ENCODE peak calls at places on chromosomes 6 and 20, in ten cellular contexts. J is cardiac fibroblast, I is fibroblast of lung, Z is left lung, O is bronchial epithelial cell, N is small intestine, F is fibroblast of mammary gland, S is GM23248, A is ovary, Y is right cardiac atrium. E is an unnamed sample.

GRCh38 chr20:43389231-43389630 is 68.5 kb upstream of the SRSF6 start:
- DNase-seq in S (peak), Z (peak), N (no peak), A (no peak), F (peak), O (no peak), Y (peak), J (no peak), I (no peak), E (no peak)

GRCh38 chr6:125888989-125889656 is 67.4 kb upstream of the HINT3 start:
- DNase-seq in A (no peak), F (peak), S (peak), J (peak), I (peak), O (peak), N (peak), Y (no peak), Z (no peak), E (peak)

GRCh38 chr20:51456511-51457280 is 85.8 kb downstream of the NFATC2 start:
- DNase-seq in A (peak), I (peak), N (peak), Z (peak), S (peak), J (peak), O (peak), F (peak), Y (peak), E (peak)

GRCh38 chr6:11702796-11703130 is 75.8 kb downstream of the ADTRP start:
- DNase-seq in Z (no peak), J (no peak), I (no peak), Y (no peak), N (peak), O (no peak), S (no peak), F (no peak), A (no peak), E (no peak)

GRCh38 chr6:108746841-108747575 is 101.2 kb upstream of the ARMC2 start:
- DNase-seq in Y (no peak), F (no peak), A (no peak), N (no peak), J (no peak), I (no peak), S (no peak), O (no peak), Z (no peak), E (no peak)

GRCh38 chr6:110541701-110542309 is 65.4 kb upstream of the SLC22A16 start:
- DNase-seq in F (peak), I (no peak), A (no peak), Y (no peak), O (no peak), Z (no peak), J (no peak), S (no peak), N (no peak), E (no peak)

GRCh38 chr20:32623667-32624157 is 38.6 kb upstream of the NOL4L start:
- DNase-seq in Z (no peak), Y (peak), I (no peak), A (no peak), N (no peak), J (no peak), S (no peak), O (no peak), F (no peak), E (no peak)

GRCh38 chr6:141884850-141885249 is 247.9 kb upstream of the GJE1 start:
- DNase-seq in I (no peak), O (no peak), S (no peak), N (no peak), J (no peak), F (no peak), Z (no peak), Y (no peak), A (no peak), E (no peak)

GRCh38 chr6:28922841-28923317 is 906 bp downstream of the TRIM27 start:
- DNase-seq in F (peak), J (peak), A (peak), N (no peak), Z (peak), S (peak), I (peak), Y (no peak), O (peak), E (peak)

GRCh38 chr6:166691741-166692140 is 64.7 kb upstream of the RPS6KA2 start:
- DNase-seq in Y (no peak), I (no peak), N (no peak), Z (no peak), J (no peak), S (no peak), F (no peak), O (no peak), A (no peak), E (no peak)

GRCh38 chr20:48875914-48876240 is 45.6 kb upstream of the ARFGEF2 start:
- DNase-seq in O (peak), Z (no peak), F (peak), Y (no peak), N (no peak), A (no peak), I (peak), J (peak), S (peak), E (no peak)

GRCh38 chr6:169960891-169961611 is 209.6 kb downstream of the ERMARD start:
- DNase-seq in O (no peak), S (peak), Y (no peak), F (no peak), A (no peak), N (no peak), I (no peak), J (no peak), Z (no peak), E (no peak)

GRCh38 chr6:1763411-1763810 is 153.7 kb downstream of the FOXC1 start:
- DNase-seq in N (no peak), I (no peak), O (peak), J (no peak), A (no peak), S (no peak), F (no peak), Z (no peak), Y (no peak), E (peak)

GRCh38 chr6:142297996-142298753 is 3.6 kb upstream of the ADGRG6 start:
- DNase-seq in S (peak), N (no peak), J (peak), I (peak), Y (no peak), Z (no peak), A (no peak), O (peak), F (peak), E (peak)

GRCh38 chr6:138538390-138539031 is 39.2 kb upstream of the NHSL1 start:
- DNase-seq in F (peak), J (peak), N (no peak), S (peak), Z (no peak), O (no peak), A (no peak), I (peak), Y (peak), E (no peak)

GRCh38 chr6:132811276-132811675 is 3.1 kb upstream of the RPS12 start:
- DNase-seq in J (peak), A (no peak), F (peak), S (no peak), N (peak), I (peak), Y (no peak), Z (no peak), O (no peak), E (no peak)

GRCh38 chr6:108598316-108598863 is 37.7 kb downstream of the FOXO3 start:
- DNase-seq in N (no peak), I (peak), Z (no peak), J (peak), A (no peak), F (peak), O (peak), Y (no peak), S (peak), E (no peak)

DNA sequence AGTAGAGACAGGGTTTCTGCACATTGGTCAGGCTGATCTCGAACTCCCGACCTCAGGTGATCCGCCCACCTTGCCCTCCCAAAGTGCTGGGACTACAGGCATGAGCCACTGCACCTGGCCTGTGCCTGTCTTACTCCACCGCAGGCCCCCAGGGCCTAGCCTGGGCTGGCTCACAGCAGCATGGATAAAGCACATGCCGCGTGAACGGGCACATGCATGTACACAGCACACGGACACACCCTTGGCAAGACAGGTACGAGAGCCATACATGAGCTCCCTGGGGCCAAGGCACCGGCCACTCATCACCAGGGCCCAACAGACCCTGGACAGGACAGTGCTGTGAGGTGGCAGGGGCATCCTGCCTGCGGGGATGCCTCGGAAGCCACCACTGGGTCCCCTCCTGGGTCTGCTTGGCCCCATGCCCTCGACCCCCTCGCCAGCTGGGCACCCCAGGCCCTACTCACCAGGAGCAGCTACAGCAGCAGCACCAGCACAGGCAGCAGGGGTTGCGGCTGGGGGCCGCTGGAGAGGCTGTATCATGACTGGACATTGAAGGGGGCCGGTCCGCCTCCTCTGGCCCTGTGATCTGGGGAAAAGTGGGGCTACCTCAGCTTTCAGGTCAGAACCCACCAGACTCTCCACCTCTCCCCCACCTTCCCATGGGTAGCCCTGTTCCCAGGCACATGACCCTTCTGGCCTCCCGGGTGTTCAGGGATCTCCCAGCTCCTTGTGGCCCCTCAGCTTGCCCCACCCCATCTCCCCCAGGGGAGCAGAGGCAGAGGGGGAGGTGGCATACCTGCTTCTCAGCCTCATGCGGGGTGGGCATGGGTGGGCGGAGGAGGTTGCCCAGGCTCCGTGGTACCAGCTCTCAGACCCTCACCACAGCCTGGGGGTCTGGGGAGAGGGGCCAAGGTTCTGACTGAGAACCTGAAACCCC is 3.0 kb downstream of the RGS19 start:
- DNase-seq in N (no peak), S (no peak), Z (no peak), F (no peak), O (no peak), Y (peak), J (no peak), A (no peak), I (no peak), E (no peak)
- H3K4me3 ChIP-seq in N (no peak), S (no peak), Z (peak), F (no peak), O (no peak), Y (no peak), J (no peak), A (no peak), I (no peak), E (no peak)

DNA sequence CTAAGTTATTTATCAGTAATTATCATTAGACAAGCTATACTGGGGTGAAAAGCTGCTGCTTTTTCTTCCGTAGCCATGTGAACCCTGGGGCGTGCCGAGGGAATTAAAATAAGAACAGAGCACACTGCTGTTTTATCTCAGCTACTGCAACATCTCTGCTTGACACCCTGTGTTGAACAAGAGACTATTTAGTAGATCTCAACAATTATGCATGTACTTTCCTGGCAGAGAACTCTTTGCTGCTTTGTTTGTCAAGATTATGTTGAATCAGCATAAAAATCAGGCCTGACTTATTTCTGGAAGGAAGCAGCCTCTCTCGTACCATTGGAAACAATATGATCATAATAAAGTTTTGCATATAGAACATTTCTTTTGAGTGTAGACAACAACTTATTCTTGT is 1011.5 kb downstream of the KIF16B start:
- DNase-seq in I (no peak), O (no peak), A (no peak), Y (no peak), F (no peak), S (no peak), N (no peak), Z (no peak), J (no peak), E (no peak)
- H3K4me3 ChIP-seq in I (no peak), O (no peak), A (no peak), Y (no peak), F (no peak), S (no peak), N (no peak), Z (no peak), J (no peak), E (no peak)

DNA sequence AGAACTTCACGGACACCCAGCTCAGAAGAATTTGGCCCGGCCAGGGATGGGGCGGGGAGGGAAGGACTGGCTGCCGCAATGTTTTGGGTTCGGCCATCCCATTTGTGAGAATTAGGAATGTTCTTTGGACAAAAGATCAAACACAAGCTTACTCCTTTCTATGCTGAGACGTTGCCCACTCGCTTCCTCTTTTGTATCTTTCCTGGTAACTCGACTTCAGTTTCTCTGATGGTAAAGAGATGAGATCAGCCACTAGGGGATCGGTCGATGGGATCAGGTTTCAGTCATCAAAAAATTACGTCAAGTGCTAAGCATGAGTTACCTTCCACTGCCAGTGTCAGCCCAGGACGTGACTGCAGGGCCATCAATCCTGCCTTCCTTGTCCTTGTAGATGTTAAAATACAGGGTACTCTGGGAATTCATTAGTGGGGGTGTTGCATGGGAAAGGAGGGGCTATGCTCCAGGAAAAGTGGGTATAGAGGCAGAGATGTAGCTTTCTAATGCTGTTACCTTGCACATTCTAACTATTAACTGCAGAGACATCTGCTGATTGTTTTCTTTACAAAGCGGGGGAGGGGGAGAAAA is 190.2 kb downstream of the TSHZ2 start:
- DNase-seq in N (no peak), F (peak), A (peak), O (peak), I (peak), Y (no peak), J (peak), S (peak), Z (no peak), E (peak)
- H3K4me3 ChIP-seq in N (no peak), F (peak), A (peak), O (no peak), I (no peak), Y (no peak), J (no peak), S (peak), Z (no peak), E (peak)

GRCh38 chr20:46562009-46562372 is 11.5 kb upstream of the OCSTAMP start:
- DNase-seq in O (no peak), Y (no peak), I (no peak), S (no peak), A (no peak), J (no peak), N (no peak), F (no peak), Z (no peak), E (no peak)
- H3K4me3 ChIP-seq in O (no peak), Y (peak), I (no peak), S (peak), A (no peak), J (no peak), N (no peak), F (peak), Z (peak), E (peak)

GRCh38 chr6:24284006-24284405 is 73.9 kb downstream of the DCDC2 start:
- DNase-seq in J (no peak), O (no peak), N (no peak), F (no peak), I (no peak), Z (no peak), Y (no peak), A (no peak), S (no peak), E (no peak)

GRCh38 chr6:24287239-24287638 is 70.6 kb downstream of the DCDC2 start:
- DNase-seq in A (no peak), J (no peak), S (no peak), F (no peak), Z (no peak), N (no peak), O (no peak), I (no peak), Y (no peak), E (no peak)

GRCh38 chr6:24283043-24283985 is 74.5 kb downstream of the DCDC2 start:
- DNase-seq in N (peak), S (peak), Y (peak), Z (peak), A (peak), O (peak), I (peak), J (peak), F (peak), E (peak)
- H3K4me3 ChIP-seq in N (no peak), S (peak), Y (peak), Z (no peak), A (no peak), O (no peak), I (no peak), J (no peak), F (no peak), E (peak)

GRCh38 chr20:41551011-41551705 is 67.0 kb downstream of the CHD6 start:
- DNase-seq in A (no peak), F (no peak), Y (no peak), J (no peak), O (no peak), N (no peak), S (no peak), I (no peak), Z (no peak), E (no peak)
- H3K4me3 ChIP-seq in A (no peak), F (no peak), Y (no peak), J (no peak), O (no peak), N (no peak), S (no peak), I (no peak), Z (no peak), E (no peak)

DNA sequence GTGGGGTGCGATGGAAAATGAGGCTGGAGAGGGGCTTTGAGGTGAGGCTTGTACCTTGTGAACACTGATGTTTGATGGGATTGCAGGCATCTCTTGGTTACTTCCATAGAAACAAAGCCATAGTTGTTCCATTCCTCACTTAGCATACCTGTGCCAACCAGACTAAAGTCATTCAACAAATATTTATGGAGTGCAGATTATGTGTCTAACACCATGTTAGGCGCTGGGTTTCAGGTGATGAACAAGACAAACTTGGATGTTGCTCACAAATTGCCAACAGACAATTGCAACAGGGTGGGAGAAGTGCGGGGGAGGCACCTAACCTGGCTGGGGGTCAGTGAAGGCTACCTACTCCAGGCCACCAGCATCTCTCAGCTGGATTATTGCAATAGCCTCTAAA is 1.5 kb downstream of the TTPAL start:
- DNase-seq in Z (no peak), A (no peak), Y (no peak), J (no peak), N (no peak), I (no peak), O (peak), S (peak), F (no peak), E (peak)
- H3K4me3 ChIP-seq in Z (no peak), A (no peak), Y (no peak), J (no peak), N (no peak), I (no peak), O (no peak), S (peak), F (peak), E (peak)

E was measured in PC-3.